ENCODE peak calls at places on chromosomes 16 and 17, in five cellular contexts. M, D, K, I and B are unnamed samples.

GRCh38 chr16:82651921-82652601 is 25.3 kb downstream of the CDH13 start:
- DNase-seq in M (no peak), D (no peak), K (no peak), I (no peak), B (no peak)

GRCh38 chr16:89749637-89750036 is 28.3 kb downstream of the ZNF276 start:
- DNase-seq in M (peak; percentile 45), D (peak; percentile 74), K (no peak), I (no peak), B (no peak)

GRCh38 chr17:30790279-30790678 is 34.2 kb downstream of the CRLF3 start:
- DNase-seq in M (no peak), D (no peak), K (no peak), I (no peak), B (no peak)

GRCh38 chr16:10386517-10387377 is 886 bp downstream of the ATF7IP2 start:
- DNase-seq in M (no peak), D (no peak), K (no peak), I (no peak), B (no peak)

GRCh38 chr17:80251966-80252365 is 8.7 kb upstream of the RNF213 start:
- DNase-seq in M (no peak), D (peak; percentile 6), K (no peak), I (no peak), B (no peak)

GRCh38 chr16:57798267-57798810 is 4.0 kb downstream of the KIFC3 start:
- DNase-seq in M (no peak), D (no peak), K (no peak), I (no peak), B (no peak)

GRCh38 chr17:63434951-63435571 is 11.0 kb downstream of the CYB561 start:
- DNase-seq in M (peak; percentile 65), D (peak; percentile 81), K (peak; percentile 91), I (peak; percentile 76), B (no peak)

GRCh38 chr17:76439314-76439928 is 13.5 kb downstream of the UBE2O start:
- DNase-seq in M (no peak), D (no peak), K (no peak), I (no peak), B (no peak)

GRCh38 chr17:1573932-1574696 is 11.5 kb upstream of the PITPNA start:
- DNase-seq in M (peak; percentile 87), D (peak; percentile 97), K (peak; percentile 81), I (peak; percentile 38), B (peak; percentile 90)

GRCh38 chr16:88973007-88973410 is 4.0 kb downstream of the CBFA2T3 start:
- DNase-seq in M (no peak), D (peak; percentile 37), K (no peak), I (no peak), B (no peak)

GRCh38 chr17:29930399-29931010 is 477 bp upstream of the SSH2 start:
- DNase-seq in M (no peak), D (no peak), K (peak; percentile 4), I (peak; percentile 16), B (no peak)

GRCh38 chr16:67241008-67241900 is 6.0 kb downstream of the FHOD1 start:
- DNase-seq in M (peak; percentile 81), D (peak; percentile 89), K (peak; percentile 73), I (peak; percentile 87), B (peak; percentile 83)

GRCh38 chr16:5035909-5036227 is 2.1 kb upstream of the NAGPA start:
- DNase-seq in M (no peak), D (no peak), K (no peak), I (no peak), B (no peak)
- H3K4me3 ChIP-seq in M (no peak overlapping the region), D (no peak overlapping the region), K (no peak overlapping the region), I (no peak overlapping the region), B (no peak overlapping the region)

DNA sequence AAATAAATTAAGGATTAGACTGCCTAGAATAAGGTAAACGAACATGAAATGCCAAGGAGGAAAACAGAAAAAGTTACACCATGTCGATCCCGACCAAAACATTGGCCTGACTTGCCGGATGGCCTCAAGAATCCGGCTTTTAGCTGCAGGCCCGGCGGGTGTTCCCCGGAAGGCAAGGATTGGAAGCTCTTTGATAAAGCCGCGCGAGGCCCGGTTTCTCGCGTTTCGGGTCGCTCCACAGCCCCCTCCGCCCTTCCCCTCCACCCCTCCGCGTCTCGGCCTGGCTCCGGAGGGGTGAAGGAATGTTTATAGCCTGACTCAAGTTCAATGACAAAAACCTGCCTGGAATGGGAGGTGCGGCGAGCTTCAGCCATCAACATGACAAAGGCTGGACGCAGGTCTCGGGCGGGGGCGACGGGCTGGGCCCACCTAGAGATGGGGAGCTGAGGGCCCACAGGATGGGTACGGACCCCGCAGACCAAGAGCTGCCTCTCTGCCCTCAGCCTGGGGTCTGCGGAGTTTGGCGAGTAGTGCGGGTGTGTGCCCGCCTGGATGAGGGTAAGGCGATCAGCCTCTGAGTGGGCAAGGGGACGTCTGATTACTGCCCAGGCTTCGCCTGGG is 2.6 kb downstream of the PRAC1 start:
- DNase-seq in M (no peak), D (no peak), K (peak; percentile 70), I (no peak), B (no peak)
- H3K27me3 ChIP-seq in M (peaks cover 100% of the 10 kb centered on the region), D (peaks cover 4% of the 10 kb centered on the region), K (no peaks in the 10 kb centered on the region), I (peaks cover 70% of the 10 kb centered on the region), B (peaks cover 71% of the 10 kb centered on the region)

GRCh38 chr17:13598353-13599167 is 3.2 kb downstream of the HS3ST3A1 start:
- DNase-seq in M (no peak), D (no peak), K (no peak), I (no peak), B (no peak)
- H3K4me3 ChIP-seq in M (no peak overlapping the region), D (no peak overlapping the region), K (no peak overlapping the region), I (no peak overlapping the region), B (no peak overlapping the region)

GRCh38 chr16:85699224-85699558 is 10.4 kb upstream of the GINS2 start:
- DNase-seq in M (no peak), D (no peak), K (no peak), I (no peak), B (no peak)

GRCh38 chr16:85696761-85697160 is 8.0 kb upstream of the GINS2 start:
- DNase-seq in M (no peak), D (no peak), K (no peak), I (peak; percentile 51), B (no peak)

GRCh38 chr16:85697441-85697840 is 8.7 kb upstream of the GINS2 start:
- DNase-seq in M (no peak), D (no peak), K (no peak), I (peak; percentile 71), B (no peak)

GRCh38 chr16:85698459-85699223 is 9.9 kb upstream of the GINS2 start:
- DNase-seq in M (no peak), D (no peak), K (no peak), I (no peak), B (no peak)

DNA sequence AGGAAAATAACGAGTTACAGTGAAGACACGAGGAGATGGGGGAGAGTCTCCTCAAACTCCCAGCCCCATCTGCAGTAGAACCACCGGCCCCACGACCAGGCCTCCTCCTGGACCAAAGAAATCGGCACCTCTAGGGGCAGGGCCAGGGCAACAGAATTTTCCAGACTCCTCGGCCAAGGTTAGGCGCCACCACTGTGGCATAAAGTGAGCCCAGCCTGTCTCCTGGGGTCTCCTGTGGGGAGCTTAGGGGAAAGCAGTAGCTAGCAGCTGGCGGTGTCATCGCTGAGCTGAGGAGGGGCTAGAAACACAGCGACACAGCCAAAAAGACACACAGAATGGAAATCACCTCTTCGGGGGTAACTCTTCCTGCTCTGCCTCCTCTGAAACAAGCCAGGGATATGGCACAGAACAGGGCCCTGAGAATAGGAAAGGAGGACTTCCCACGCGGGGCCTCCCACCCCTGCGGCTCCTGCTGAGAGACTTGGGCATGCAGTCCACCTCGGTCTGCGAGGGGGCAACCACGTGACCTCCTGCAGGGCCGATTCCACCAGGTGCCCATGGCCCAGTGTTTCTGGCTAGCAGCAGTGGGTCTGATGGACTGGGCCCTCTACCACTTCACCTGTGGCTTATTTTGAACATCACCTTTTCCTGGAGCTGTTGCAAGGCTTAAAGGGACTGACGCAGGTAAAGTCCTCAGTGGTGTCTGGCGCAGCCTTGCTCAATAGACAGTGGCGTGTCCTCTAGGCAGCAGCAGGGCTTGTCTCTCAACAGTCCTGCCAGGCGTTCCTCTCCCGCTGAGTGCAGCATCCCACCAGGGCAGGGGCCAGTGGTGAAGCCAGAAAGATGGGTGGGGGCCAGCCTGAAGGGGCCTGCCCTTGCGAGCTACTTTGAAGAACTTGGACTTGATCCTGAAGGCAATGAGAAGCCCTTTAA is 6.7 kb upstream of the GINS2 start:
- DNase-seq in M (no peak), D (no peak), K (no peak), I (no peak), B (no peak)
- H3K27me3 ChIP-seq in M (peaks cover 58% of the 10 kb centered on the region), D (no peaks in the 10 kb centered on the region), K (no peaks in the 10 kb centered on the region), I (no peaks in the 10 kb centered on the region), B (no peaks in the 10 kb centered on the region)

GRCh38 chr16:17379121-17379571 is 91.6 kb downstream of the XYLT1 start:
- DNase-seq in M (peak; percentile 70), D (peak; percentile 79), K (no peak), I (no peak), B (no peak)

GRCh38 chr16:17380613-17381012 is 90.1 kb downstream of the XYLT1 start:
- DNase-seq in M (no peak), D (no peak), K (no peak), I (no peak), B (no peak)

GRCh38 chr16:17375388-17376304 is 95.1 kb downstream of the XYLT1 start:
- DNase-seq in M (no peak), D (no peak), K (peak; percentile 47), I (no peak), B (no peak)

GRCh38 chr16:17374668-17375255 is 96.0 kb downstream of the XYLT1 start:
- DNase-seq in M (no peak), D (no peak), K (no peak), I (no peak), B (no peak)

DNA sequence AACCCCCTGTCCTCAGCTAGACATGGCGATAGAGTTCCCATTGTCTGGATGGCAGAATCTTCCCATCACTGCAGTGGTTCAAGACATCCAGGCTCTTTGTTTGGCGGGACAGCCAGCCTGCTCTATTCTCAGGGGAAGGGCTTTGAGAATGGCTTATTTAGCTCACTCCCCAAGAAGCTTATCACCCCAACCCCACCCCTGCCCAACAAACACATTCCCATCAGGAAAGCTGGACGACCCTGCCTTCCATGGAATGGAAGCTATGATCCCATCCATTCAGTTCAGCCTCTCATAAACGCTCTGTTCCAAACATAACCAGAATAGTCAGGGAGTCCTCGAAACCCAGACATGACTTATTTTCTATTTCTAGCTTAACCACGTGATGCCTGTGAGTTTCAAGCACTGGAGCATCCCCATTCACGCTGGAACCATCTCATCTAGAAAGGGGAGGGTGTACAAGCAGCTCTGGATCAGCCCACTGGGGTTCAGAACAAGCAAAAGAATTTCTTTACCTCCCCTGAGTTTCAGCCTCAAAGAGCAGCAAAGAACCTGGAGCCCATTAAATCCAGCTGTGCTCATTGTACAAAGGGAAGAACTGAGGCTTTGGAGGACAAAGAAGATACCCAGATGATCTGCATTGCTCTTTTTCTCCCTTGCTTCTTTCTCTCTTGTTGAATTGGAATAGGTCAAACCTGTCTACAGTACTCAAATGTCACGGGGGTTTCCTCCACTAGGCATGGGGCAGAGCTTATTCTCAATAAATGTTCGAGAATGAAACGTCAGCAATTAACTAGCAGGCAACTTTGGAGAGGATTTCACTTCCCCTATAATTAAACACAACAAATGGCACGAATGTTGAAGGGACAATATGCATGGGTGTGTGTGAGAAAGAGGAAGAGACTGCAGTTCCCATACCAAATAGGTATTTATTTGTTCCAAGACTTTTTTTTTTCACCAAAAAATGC is 93.1 kb downstream of the XYLT1 start:
- DNase-seq in M (no peak), D (no peak), K (no peak), I (no peak), B (no peak)
- H3K4me3 ChIP-seq in M (no peak overlapping the region), D (no peak overlapping the region), K (no peak overlapping the region), I (no peak overlapping the region), B (no peak overlapping the region)